ENCODE peak calls at places on chromosomes 13 and 19, in ten cellular contexts. C is uterus, R is stomach, L is breast epithelium, B is transverse colon, G is A549, H is ovary, Q is Peyer's patch, A is tibial nerve, J is right lobe of liver. I is an unnamed sample. For H3K4me1, the result is how much of the 10 kb centered on the place peaks cover.

GRCh38 chr19:8148410-8149231 is 771 bp downstream of the FBN3 start:
- DNase-seq in J (no peak), G (peak), H (no peak), Q (no peak), L (no peak), R (no peak), C (no peak), A (no peak), B (no peak), I (peak)

GRCh38 chr13:101626925-101627555 is 174.6 kb downstream of the ITGBL1 start:
- DNase-seq in R (no peak), C (no peak), H (no peak), B (no peak), A (no peak), G (no peak), J (no peak), L (no peak), Q (peak), I (no peak)

GRCh38 chr19:23512151-23512925 is 117.1 kb upstream of the ZNF91 start:
- DNase-seq in H (no peak), J (no peak), C (no peak), B (no peak), Q (no peak), L (no peak), A (no peak), R (no peak), G (no peak), I (no peak)

GRCh38 chr19:8458380-8458779 is 13.6 kb downstream of the HNRNPM start:
- DNase-seq in R (peak), L (no peak), J (no peak), B (peak), G (no peak), H (no peak), Q (no peak), C (no peak), A (no peak), I (peak)

GRCh38 chr13:47661076-47661475 is 340.0 kb downstream of the SUCLA2 start:
- DNase-seq in H (no peak), J (no peak), A (no peak), Q (no peak), C (no peak), L (no peak), G (no peak), R (no peak), B (no peak), I (no peak)

GRCh38 chr19:36051236-36051635 is 2.8 kb downstream of the THAP8 start:
- DNase-seq in Q (no peak), B (no peak), A (no peak), R (no peak), H (no peak), L (no peak), J (no peak), C (no peak), G (peak), I (no peak)

GRCh38 chr19:9883231-9883758 is 48.2 kb downstream of the PIN1 start:
- DNase-seq in R (no peak), H (no peak), G (no peak), J (no peak), L (no peak), Q (no peak), C (no peak), A (no peak), B (no peak), I (no peak)

GRCh38 chr13:112928958-112929777 is 39.8 kb upstream of the MCF2L start:
- DNase-seq in C (no peak), L (no peak), J (peak), B (peak), R (no peak), G (no peak), A (no peak), H (no peak), Q (no peak), I (peak)

GRCh38 chr13:112809332-112810310 is 119.8 kb downstream of the ATP11A start:
- DNase-seq in G (no peak), B (no peak), C (no peak), Q (no peak), H (no peak), J (no peak), A (no peak), L (no peak), R (no peak), I (no peak)

GRCh38 chr19:51338563-51339312 is 3.2 kb downstream of the VSIG10L start:
- DNase-seq in A (peak), J (peak), G (peak), B (peak), L (peak), C (peak), Q (peak), R (peak), H (peak), I (peak)

GRCh38 chr19:11578342-11579142 is 1.1 kb upstream of the ACP5 start:
- DNase-seq in G (no peak), C (no peak), Q (peak), J (peak), R (peak), B (peak), H (peak), A (peak), L (no peak), I (peak)

GRCh38 chr13:108705031-108705430 is 75.6 kb downstream of the MYO16 start:
- DNase-seq in G (peak), Q (no peak), J (no peak), L (no peak), R (no peak), C (no peak), A (no peak), B (no peak), H (no peak), I (no peak)

GRCh38 chr19:14507704-14508246 is 10.4 kb downstream of the DNAJB1 start:
- DNase-seq in J (no peak), C (no peak), R (no peak), L (no peak), Q (no peak), B (no peak), H (no peak), G (peak), A (no peak), I (no peak)

GRCh38 chr19:7918615-7919421 is 1.3 kb upstream of the SNAPC2 start:
- DNase-seq in Q (no peak), C (no peak), B (no peak), A (no peak), J (peak), R (no peak), H (peak), L (no peak), G (no peak), I (no peak)

GRCh38 chr13:77390391-77390790 is 63.5 kb upstream of the MYCBP2 start:
- DNase-seq in J (no peak), A (peak), R (no peak), B (no peak), H (no peak), L (no peak), Q (no peak), G (no peak), C (no peak), I (no peak)

GRCh38 chr19:38032151-38032550 is 125.1 kb downstream of the SIPA1L3 start:
- DNase-seq in Q (no peak), L (no peak), B (no peak), C (no peak), R (no peak), H (no peak), G (no peak), J (no peak), A (no peak), I (no peak)

GRCh38 chr13:97344250-97345175 is 89.5 kb upstream of the RAP2A start:
- DNase-seq in G (peak), Q (no peak), A (peak), L (no peak), H (peak), C (peak), B (peak), R (peak), J (peak), I (peak)

GRCh38 chr13:37382156-37382555 is 216.4 kb downstream of the POSTN start:
- DNase-seq in C (no peak), A (no peak), J (no peak), R (no peak), H (no peak), G (no peak), B (no peak), L (no peak), Q (no peak), I (no peak)

GRCh38 chr13:27403252-27403678 is 21.2 kb upstream of the GTF3A start:
- DNase-seq in B (no peak), L (no peak), H (no peak), A (no peak), J (no peak), C (no peak), G (no peak), Q (no peak), R (no peak), I (peak)

GRCh38 chr13:99057310-99057975 is 79.6 kb upstream of the DOCK9 start:
- DNase-seq in H (no peak), Q (no peak), C (peak), B (no peak), J (no peak), A (peak), L (no peak), R (no peak), G (peak), I (no peak)

GRCh38 chr19:10871711-10872550 is 578 bp downstream of the CARM1 start:
- DNase-seq in C (peak), J (peak), L (no peak), H (peak), R (peak), A (no peak), B (peak), G (no peak), Q (no peak), I (peak)

GRCh38 chr13:83531022-83531421 is 351.3 kb downstream of the SLITRK1 start:
- DNase-seq in R (no peak), B (no peak), Q (no peak), G (no peak), J (no peak), C (no peak), A (no peak), L (no peak), H (no peak), I (no peak)

GRCh38 chr13:26019881-26020535 is 31.8 kb downstream of the SHISA2 start:
- DNase-seq in C (no peak), H (no peak), A (no peak), L (no peak), B (no peak), J (no peak), Q (no peak), G (no peak), R (no peak), I (no peak)

GRCh38 chr13:42484396-42484795 is 89.6 kb upstream of the TNFSF11 start:
- DNase-seq in C (no peak), R (no peak), H (no peak), J (no peak), B (no peak), Q (no peak), G (no peak), L (no peak), A (no peak), I (no peak)

GRCh38 chr13:44158741-44159632 is 214.6 kb upstream of the SERP2 start:
- DNase-seq in R (no peak), L (no peak), C (no peak), A (no peak), B (no peak), J (no peak), H (no peak), G (no peak), Q (no peak), I (no peak)

GRCh38 chr13:44243198-44243852 is 130.3 kb upstream of the SERP2 start:
- DNase-seq in G (peak), L (no peak), R (peak), Q (no peak), H (no peak), J (no peak), A (no peak), B (peak), C (peak), I (peak)

GRCh38 chr13:40120781-40121180 is 465.3 kb downstream of the COG6 start:
- DNase-seq in H (no peak), G (no peak), L (no peak), J (no peak), A (no peak), C (no peak), Q (no peak), R (no peak), B (no peak), I (no peak)

GRCh38 chr19:18364826-18365528 is 21.0 kb upstream of the GDF15 start:
- DNase-seq in G (peak), L (peak), A (peak), Q (no peak), R (peak), H (peak), J (peak), C (peak), B (peak), I (peak)

GRCh38 chr19:47780215-47780551 is 1.7 kb downstream of the SELENOW start:
- DNase-seq in R (no peak), B (no peak), H (no peak), G (no peak), A (no peak), J (no peak), Q (no peak), L (no peak), C (no peak), I (no peak)
- TF ChIP-seq CTCF in R (no peak), B (no peak), H (no peak), G (no peak), A (no peak), J (no peak), Q (no peak), L (no peak), C (no peak), I (no peak)

GRCh38 chr13:110317093-110317492 is 10.0 kb downstream of the COL4A2 start:
- DNase-seq in J (no peak), Q (no peak), C (no peak), G (no peak), A (no peak), R (no peak), L (no peak), H (no peak), B (no peak), I (no peak)
- H3K4me1 ChIP-seq in J (under half), Q (under half), C (under half), G (half or more), A (under half), R (half or more), L (under half), H (under half), B (under half), I (under half)

GRCh38 chr13:110615322-110616102 is at the start of gene NAXD:
- DNase-seq in L (peak), B (peak), R (peak), Q (peak), G (peak), A (peak), J (peak), C (peak), H (peak), I (peak)
- TF ChIP-seq POLR2A in L (no peak), B (peak), R (no peak), Q (peak), G (peak), A (peak), J (peak), C (peak), H (peak), I (peak)

DNA sequence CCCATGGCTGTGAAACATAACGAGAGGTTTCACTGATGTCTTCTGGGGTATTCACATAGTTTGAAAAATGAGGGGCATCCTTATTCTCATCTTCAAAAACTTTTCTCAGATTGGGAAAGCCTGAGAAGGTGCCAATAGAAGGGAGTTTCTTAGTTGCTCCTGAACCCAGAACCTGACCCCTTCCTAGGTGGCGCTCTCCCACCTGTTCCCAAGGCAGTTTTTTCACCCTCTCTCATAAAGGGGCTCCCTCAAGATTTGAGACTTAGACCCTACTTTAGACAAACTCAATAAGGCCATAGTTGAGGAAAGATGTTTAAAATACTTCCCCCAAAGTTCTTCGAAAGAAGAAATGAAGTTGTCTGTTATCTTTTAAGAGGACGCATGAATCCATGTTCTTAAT is 142.2 kb downstream of the FGF9 start:
- DNase-seq in C (no peak), L (no peak), J (no peak), A (no peak), G (no peak), H (no peak), R (no peak), B (no peak), Q (no peak), I (no peak)
- TF ChIP-seq CTCF in C (no peak), L (no peak), J (no peak), A (no peak), G (no peak), H (no peak), R (no peak), B (no peak), Q (no peak), I (no peak)

GRCh38 chr19:5048091-5048726 is 79.3 kb downstream of the KDM4B start:
- DNase-seq in L (peak), A (peak), H (peak), C (peak), J (peak), R (peak), B (peak), G (peak), Q (peak), I (peak)
- H3K4me1 ChIP-seq in L (under half), A (under half), H (under half), C (under half), J (under half), R (under half), B (under half), G (under half), Q (under half), I (under half)

GRCh38 chr19:41868120-41868988 is 8.3 kb downstream of the RPS19 start:
- DNase-seq in J (no peak), L (no peak), C (no peak), B (peak), Q (no peak), G (no peak), A (no peak), R (no peak), H (no peak), I (no peak)
- TF ChIP-seq POLR2A in J (no peak), L (no peak), C (no peak), B (no peak), Q (peak), G (no peak), A (no peak), R (no peak), H (no peak), I (no peak)

DNA sequence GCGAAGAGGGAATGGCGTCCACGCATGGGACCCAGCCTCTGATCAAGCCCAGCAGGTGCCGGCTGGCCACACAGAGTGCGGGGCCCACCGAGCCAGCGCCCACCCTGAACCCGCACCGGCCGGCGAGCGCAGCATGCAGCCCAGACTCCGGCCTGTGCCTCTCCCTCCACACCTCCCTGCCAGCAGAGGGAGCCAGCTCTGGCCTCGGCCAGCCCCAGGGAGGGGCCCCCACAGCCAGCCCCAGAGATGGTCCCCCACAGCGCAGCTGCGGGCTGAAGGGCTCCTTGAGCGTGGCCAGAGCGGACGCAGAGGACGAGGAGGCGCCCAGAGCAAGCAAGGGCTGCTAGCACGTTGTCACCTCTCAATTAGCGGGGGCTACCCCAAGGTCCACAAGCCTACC is 904.5 kb downstream of the SLITRK6 start:
- DNase-seq in R (no peak), H (no peak), L (no peak), G (no peak), B (no peak), J (no peak), Q (no peak), C (no peak), A (no peak), I (no peak)
- TF ChIP-seq CTCF in R (no peak), H (no peak), L (no peak), G (no peak), B (no peak), J (no peak), Q (no peak), C (no peak), A (no peak), I (no peak)

GRCh38 chr19:1066748-1067340 is at the start of gene ARHGAP45:
- DNase-seq in B (peak), J (peak), Q (peak), H (no peak), G (no peak), C (no peak), A (no peak), L (no peak), R (peak), I (no peak)

GRCh38 chr19:1067341-1068103 is 555 bp downstream of the ARHGAP45 start:
- DNase-seq in C (no peak), R (no peak), J (no peak), B (peak), G (no peak), L (no peak), A (no peak), H (no peak), Q (no peak), I (no peak)

GRCh38 chr19:1064661-1065605 is 2.0 kb upstream of the ARHGAP45 start:
- DNase-seq in A (peak), H (peak), J (peak), G (peak), Q (peak), R (peak), L (no peak), C (no peak), B (peak), I (peak)

GRCh38 chr19:1065606-1066109 is 1.3 kb upstream of the ARHGAP45 start:
- DNase-seq in A (no peak), Q (no peak), C (no peak), R (no peak), J (peak), B (peak), G (no peak), H (peak), L (no peak), I (no peak)

GRCh38 chr19:1066251-1066747 is 668 bp upstream of the ARHGAP45 start:
- DNase-seq in G (no peak), L (no peak), R (no peak), B (no peak), A (no peak), C (no peak), J (peak), H (no peak), Q (no peak), I (no peak)
- H3K4me1 ChIP-seq in G (under half), L (under half), R (half or more), B (half or more), A (under half), C (under half), J (under half), H (under half), Q (half or more), I (under half)

GRCh38 chr19:461664-462551 is 1.1 kb upstream of the SHC2 start:
- DNase-seq in A (no peak), Q (no peak), H (peak), C (peak), L (no peak), B (peak), J (peak), R (peak), G (no peak), I (peak)
- TF ChIP-seq POLR2A in A (no peak), Q (peak), H (no peak), C (peak), L (no peak), B (no peak), J (peak), R (no peak), G (no peak), I (peak)

I was measured in body of pancreas.